ENCODE peak calls at places on chromosomes 4 and X, in six cellular contexts. R is astrocyte of the spinal cord, Y is choroid plexus epithelial cell, P is coronary artery, C is tibial nerve, J is AG09309. Z is an unnamed sample.

GRCh38 chr4:110198472-110199419 is at the start of gene ELOVL6:
- DNase-seq in R (peak), Y (peak), P (no peak), C (peak), J (peak), Z (no peak)

GRCh38 chrX:103464774-103465117 is 54.5 kb downstream of the RAB40A start:
- DNase-seq in R (peak), Y (peak), P (peak), C (peak), J (no peak), Z (no peak)

GRCh38 chr4:101678180-101678579 is 112.3 kb upstream of the BANK1 start:
- DNase-seq in R (no peak), Y (no peak), P (no peak), C (no peak), J (no peak), Z (no peak)

GRCh38 chrX:30005821-30006220 is 209.5 kb upstream of the MAGEB2 start:
- DNase-seq in R (no peak), Y (no peak), P (no peak), C (no peak), J (no peak), Z (no peak)

GRCh38 chr4:139841464-139842195 is 176.0 kb downstream of the MGST2 start:
- DNase-seq in R (no peak), Y (no peak), P (no peak), C (no peak), J (no peak), Z (no peak)

GRCh38 chr4:10944321-10944720 is 259.8 kb upstream of the CLNK start:
- DNase-seq in R (no peak), Y (no peak), P (no peak), C (no peak), J (no peak), Z (no peak)

GRCh38 chr4:7872264-7872771 is 67.3 kb downstream of the AFAP1 start:
- DNase-seq in R (peak), Y (peak), P (no peak), C (peak), J (peak), Z (no peak)

GRCh38 chr4:144181386-144181785 is 40.9 kb upstream of the GYPA start:
- DNase-seq in R (no peak), Y (no peak), P (no peak), C (no peak), J (no peak), Z (no peak)

GRCh38 chr4:81214144-81214517 is 891 bp downstream of the PRKG2 start:
- DNase-seq in R (no peak), Y (no peak), P (no peak), C (no peak), J (no peak), Z (no peak)

GRCh38 chr4:6910340-6910959 is 824 bp downstream of the TBC1D14 start:
- DNase-seq in R (no peak), Y (no peak), P (no peak), C (no peak), J (no peak), Z (no peak)

GRCh38 chrX:3440981-3441380 is 94.5 kb upstream of the MXRA5 start:
- DNase-seq in R (no peak), Y (no peak), P (no peak), C (no peak), J (no peak), Z (no peak)

GRCh38 chrX:1072637-1073377 is 139.6 kb downstream of the CRLF2 start:
- DNase-seq in R (no peak), Y (no peak), P (peak), C (no peak), J (no peak), Z (no peak)

GRCh38 chr4:173556398-173557131 is 26.5 kb upstream of the HAND2 start:
- DNase-seq in R (no peak), Y (no peak), P (no peak), C (no peak), J (no peak), Z (no peak)

GRCh38 chr4:1236103-1236641 is 12.8 kb downstream of the CTBP1 start:
- DNase-seq in R (peak), Y (no peak), P (peak), C (no peak), J (no peak), Z (no peak)

GRCh38 chr4:87532109-87532508 is 2.9 kb upstream of the SPARCL1 start:
- DNase-seq in R (no peak), Y (no peak), P (no peak), C (no peak), J (no peak), Z (no peak)

GRCh38 chrX:45134303-45134702 is 66.4 kb downstream of the DIPK2B start:
- DNase-seq in R (no peak), Y (no peak), P (no peak), C (no peak), J (no peak), Z (no peak)

GRCh38 chrX:39752820-39753219 is 344.9 kb downstream of the BCOR start:
- DNase-seq in R (no peak), Y (no peak), P (no peak), C (peak), J (no peak), Z (no peak)

GRCh38 chr4:2651998-2652397 is 104.1 kb downstream of the TNIP2 start:
- DNase-seq in R (no peak), Y (no peak), P (no peak), C (no peak), J (no peak), Z (no peak)

GRCh38 chr4:89307446-89308160 is at the start of gene GPRIN3:
- DNase-seq in R (peak), Y (no peak), P (no peak), C (no peak), J (no peak), Z (no peak)

GRCh38 chr4:1510931-1511330 is 104.7 kb upstream of the NKX1-1 start:
- DNase-seq in R (no peak), Y (no peak), P (no peak), C (no peak), J (no peak), Z (no peak)

GRCh38 chrX:31545726-31546125 is 473.9 kb upstream of the FTHL17 start:
- DNase-seq in R (peak), Y (no peak), P (no peak), C (no peak), J (no peak), Z (no peak)

GRCh38 chr4:111602848-111603247 is 542.4 kb upstream of the FAM241A start:
- DNase-seq in R (peak), Y (peak), P (no peak), C (no peak), J (no peak), Z (no peak)
- TF ChIP-seq CTCF in R (peak), Y (peak), P (no peak), C (no peak), J (peak), Z (peak)

GRCh38 chr4:69070590-69070989 is 25.7 kb upstream of the UGT2B7 start:
- DNase-seq in R (no peak), Y (no peak), P (no peak), C (no peak), J (no peak), Z (no peak)

GRCh38 chr4:69075061-69075792 is 21.0 kb upstream of the UGT2B7 start:
- DNase-seq in R (no peak), Y (no peak), P (no peak), C (no peak), J (no peak), Z (no peak)

GRCh38 chr4:69071286-69071685 is 25.0 kb upstream of the UGT2B7 start:
- DNase-seq in R (no peak), Y (no peak), P (no peak), C (no peak), J (no peak), Z (no peak)

GRCh38 chr4:69069085-69069484 is 27.2 kb upstream of the UGT2B7 start:
- DNase-seq in R (no peak), Y (no peak), P (no peak), C (no peak), J (no peak), Z (no peak)

DNA sequence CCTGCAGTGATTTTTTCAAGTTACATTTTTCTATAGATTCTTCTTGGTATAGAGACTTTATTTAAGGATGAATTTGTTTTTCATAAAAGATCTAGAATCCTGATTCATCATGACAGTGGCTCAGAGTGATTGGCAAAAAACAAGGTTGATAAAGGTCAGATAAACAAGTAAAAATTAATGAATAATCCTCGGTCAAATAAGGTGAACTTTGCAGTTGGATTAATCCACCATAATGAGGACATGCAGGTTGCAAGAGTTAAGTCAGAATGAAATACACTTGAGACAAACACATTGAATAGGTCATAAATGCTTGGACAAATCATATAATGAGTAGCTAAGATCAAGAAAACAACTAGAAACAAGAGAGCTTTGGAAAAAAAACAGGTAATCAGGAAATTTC is 22.9 kb upstream of the UGT2B7 start:
- DNase-seq in R (no peak), Y (no peak), P (no peak), C (no peak), J (no peak), Z (no peak)
- H3K4me3 ChIP-seq in R (no peak), Y (no peak), P (no peak), C (no peak), J (no peak), Z (no peak)

GRCh38 chr4:152398060-152398459 is 137.8 kb downstream of the FBXW7 start:
- DNase-seq in R (peak), Y (peak), P (no peak), C (no peak), J (no peak), Z (no peak)
- TF ChIP-seq CTCF in R (peak), Y (peak), P (no peak), C (peak), J (peak), Z (peak)

DNA sequence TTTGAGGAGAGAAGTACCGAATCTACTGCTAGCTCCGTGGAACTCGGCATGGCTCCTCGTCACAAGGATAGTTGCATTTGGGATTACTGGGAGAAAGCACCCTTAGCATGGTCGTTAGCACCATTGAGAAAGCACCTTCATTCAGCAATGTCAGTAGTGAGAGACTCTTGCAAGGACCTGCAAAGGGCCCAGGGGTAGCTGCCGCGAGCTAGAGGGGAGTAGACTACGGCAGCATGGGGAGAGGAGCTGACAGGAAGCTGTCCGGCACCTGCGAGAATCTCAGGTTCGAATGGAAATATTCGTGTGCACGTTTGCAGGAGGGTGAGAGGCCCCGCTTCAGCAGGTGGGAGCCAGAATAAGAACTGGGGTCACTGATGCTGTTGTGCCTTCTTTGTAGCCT is 20.2 kb downstream of the TLR10 start:
- DNase-seq in R (no peak), Y (no peak), P (no peak), C (no peak), J (no peak), Z (no peak)
- H3K4me3 ChIP-seq in R (no peak), Y (no peak), P (no peak), C (no peak), J (no peak), Z (no peak)

GRCh38 chrX:147958316-147958715 is 22.8 kb upstream of the FMR1NB start:
- DNase-seq in R (peak), Y (peak), P (no peak), C (no peak), J (peak), Z (no peak)

GRCh38 chrX:147957291-147957690 is 23.8 kb upstream of the FMR1NB start:
- DNase-seq in R (no peak), Y (no peak), P (no peak), C (no peak), J (no peak), Z (no peak)

GRCh38 chrX:147962476-147962875 is 18.7 kb upstream of the FMR1NB start:
- DNase-seq in R (no peak), Y (no peak), P (no peak), C (no peak), J (no peak), Z (no peak)
- TF ChIP-seq CTCF in R (no peak), Y (no peak), P (no peak), C (no peak), J (no peak), Z (no peak)

DNA sequence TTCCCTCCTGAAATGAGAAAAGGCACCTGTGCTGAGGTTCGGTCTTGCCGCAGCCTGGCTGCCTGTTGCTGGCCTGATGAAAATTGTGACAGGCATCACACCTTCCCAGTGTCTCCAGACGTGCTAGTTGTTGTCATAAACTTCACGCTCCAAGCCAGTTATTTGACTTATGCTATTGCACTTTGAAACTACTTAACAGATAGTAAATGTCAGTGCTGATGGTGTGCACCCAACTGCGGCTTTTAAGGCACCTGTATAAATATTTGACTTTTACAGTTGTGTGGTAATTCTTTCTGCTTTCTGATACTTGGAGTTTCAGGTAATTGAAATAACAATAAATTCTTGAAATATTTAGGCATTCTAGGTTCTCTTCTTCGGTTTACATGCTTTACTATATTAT is 1.8 kb downstream of the WWC2 start:
- DNase-seq in R (no peak), Y (no peak), P (no peak), C (no peak), J (no peak), Z (no peak)
- H3K4me3 ChIP-seq in R (peak), Y (peak), P (peak), C (no peak), J (peak), Z (peak)

GRCh38 chr4:146222313-146222712 is 8.0 kb downstream of the REELD1 start:
- DNase-seq in R (peak), Y (peak), P (no peak), C (no peak), J (peak), Z (no peak)
- TF ChIP-seq CTCF in R (no peak), Y (no peak), P (no peak), C (no peak), J (no peak), Z (no peak)